ENCODE peak calls at places on chromosomes 7 and 10, in ten cellular contexts. One of them, this sample, is unnamed. For H3K36me3, the result is how much of the 10 kb centered on the place peaks cover.

GRCh38 chr7:69911337-69911736 is 313.1 kb downstream of the AUTS2 start:
- DNase-seq in OCI-LY7: peak
- DNase-seq in psoas muscle: no peak
- DNase-seq in body of pancreas: no peak
- DNase-seq in tibial nerve: no peak
- DNase-seq in lower lobe of right lung: no peak
- DNase-seq in heart left ventricle: no peak
- DNase-seq in left ventricle myocardium inferior: no peak
- DNase-seq in esophagus squamous epithelium: no peak
- DNase-seq in mesenchymal stem cell: no peak
- DNase-seq in this sample: no peak

GRCh38 chr10:87845624-87846377 is 17.5 kb downstream of the KLLN start:
- DNase-seq in OCI-LY7: no peak
- DNase-seq in psoas muscle: no peak
- DNase-seq in body of pancreas: no peak
- DNase-seq in tibial nerve: no peak
- DNase-seq in lower lobe of right lung: no peak
- DNase-seq in heart left ventricle: no peak
- DNase-seq in left ventricle myocardium inferior: no peak
- DNase-seq in esophagus squamous epithelium: no peak
- DNase-seq in mesenchymal stem cell: peak
- DNase-seq in this sample: no peak

GRCh38 chr7:43038229-43038628 is 74.2 kb upstream of the HECW1 start:
- DNase-seq in OCI-LY7: no peak
- DNase-seq in psoas muscle: no peak
- DNase-seq in body of pancreas: no peak
- DNase-seq in tibial nerve: no peak
- DNase-seq in lower lobe of right lung: no peak
- DNase-seq in heart left ventricle: no peak
- DNase-seq in left ventricle myocardium inferior: no peak
- DNase-seq in esophagus squamous epithelium: no peak
- DNase-seq in mesenchymal stem cell: peak
- DNase-seq in this sample: no peak

GRCh38 chr7:130990178-130990832 is 256.3 kb upstream of the KLF14 start:
- DNase-seq in OCI-LY7: no peak
- DNase-seq in psoas muscle: no peak
- DNase-seq in body of pancreas: no peak
- DNase-seq in tibial nerve: no peak
- DNase-seq in lower lobe of right lung: peak
- DNase-seq in heart left ventricle: no peak
- DNase-seq in left ventricle myocardium inferior: no peak
- DNase-seq in esophagus squamous epithelium: no peak
- DNase-seq in mesenchymal stem cell: no peak
- DNase-seq in this sample: peak

GRCh38 chr10:97483526-97483925 is 14.7 kb downstream of the MMS19 start:
- DNase-seq in OCI-LY7: no peak
- DNase-seq in psoas muscle: no peak
- DNase-seq in body of pancreas: no peak
- DNase-seq in tibial nerve: no peak
- DNase-seq in lower lobe of right lung: no peak
- DNase-seq in heart left ventricle: no peak
- DNase-seq in left ventricle myocardium inferior: no peak
- DNase-seq in esophagus squamous epithelium: no peak
- DNase-seq in mesenchymal stem cell: no peak
- DNase-seq in this sample: no peak

GRCh38 chr10:46307281-46308112 is 20.7 kb downstream of the ANTXRL start:
- DNase-seq in OCI-LY7: no peak
- DNase-seq in psoas muscle: no peak
- DNase-seq in body of pancreas: no peak
- DNase-seq in tibial nerve: no peak
- DNase-seq in lower lobe of right lung: no peak
- DNase-seq in heart left ventricle: peak
- DNase-seq in left ventricle myocardium inferior: no peak
- DNase-seq in esophagus squamous epithelium: no peak
- DNase-seq in mesenchymal stem cell: no peak
- DNase-seq in this sample: no peak

GRCh38 chr7:99693427-99694200 is 13.8 kb upstream of the CYP3A5 start:
- DNase-seq in OCI-LY7: no peak
- DNase-seq in psoas muscle: no peak
- DNase-seq in body of pancreas: peak
- DNase-seq in tibial nerve: no peak
- DNase-seq in lower lobe of right lung: peak
- DNase-seq in heart left ventricle: no peak
- DNase-seq in left ventricle myocardium inferior: no peak
- DNase-seq in esophagus squamous epithelium: no peak
- DNase-seq in mesenchymal stem cell: peak
- DNase-seq in this sample: peak

GRCh38 chr10:73874267-73875138 is at the start of gene CAMK2G:
- DNase-seq in OCI-LY7: peak
- DNase-seq in psoas muscle: peak
- DNase-seq in body of pancreas: peak
- DNase-seq in tibial nerve: peak
- DNase-seq in lower lobe of right lung: peak
- DNase-seq in heart left ventricle: peak
- DNase-seq in left ventricle myocardium inferior: peak
- DNase-seq in esophagus squamous epithelium: peak
- DNase-seq in mesenchymal stem cell: peak
- DNase-seq in this sample: peak

GRCh38 chr7:14698239-14698638 is 204.3 kb downstream of the DGKB start:
- DNase-seq in OCI-LY7: no peak
- DNase-seq in psoas muscle: no peak
- DNase-seq in body of pancreas: no peak
- DNase-seq in tibial nerve: no peak
- DNase-seq in lower lobe of right lung: no peak
- DNase-seq in heart left ventricle: no peak
- DNase-seq in left ventricle myocardium inferior: no peak
- DNase-seq in esophagus squamous epithelium: no peak
- DNase-seq in mesenchymal stem cell: peak
- DNase-seq in this sample: no peak

GRCh38 chr10:109875151-109875568 is 48.2 kb downstream of the XPNPEP1 start:
- DNase-seq in OCI-LY7: no peak
- DNase-seq in psoas muscle: no peak
- DNase-seq in body of pancreas: no peak
- DNase-seq in tibial nerve: no peak
- DNase-seq in lower lobe of right lung: no peak
- DNase-seq in heart left ventricle: no peak
- DNase-seq in left ventricle myocardium inferior: no peak
- DNase-seq in esophagus squamous epithelium: no peak
- DNase-seq in mesenchymal stem cell: no peak
- DNase-seq in this sample: no peak
- H3K36me3 ChIP-seq in OCI-LY7: half or more
- H3K36me3 ChIP-seq in psoas muscle: under half
- H3K36me3 ChIP-seq in body of pancreas: under half
- H3K36me3 ChIP-seq in tibial nerve: under half
- H3K36me3 ChIP-seq in lower lobe of right lung: half or more
- H3K36me3 ChIP-seq in heart left ventricle: half or more
- H3K36me3 ChIP-seq in left ventricle myocardium inferior: half or more
- H3K36me3 ChIP-seq in esophagus squamous epithelium: under half
- H3K36me3 ChIP-seq in mesenchymal stem cell: under half
- H3K36me3 ChIP-seq in this sample: under half

DNA sequence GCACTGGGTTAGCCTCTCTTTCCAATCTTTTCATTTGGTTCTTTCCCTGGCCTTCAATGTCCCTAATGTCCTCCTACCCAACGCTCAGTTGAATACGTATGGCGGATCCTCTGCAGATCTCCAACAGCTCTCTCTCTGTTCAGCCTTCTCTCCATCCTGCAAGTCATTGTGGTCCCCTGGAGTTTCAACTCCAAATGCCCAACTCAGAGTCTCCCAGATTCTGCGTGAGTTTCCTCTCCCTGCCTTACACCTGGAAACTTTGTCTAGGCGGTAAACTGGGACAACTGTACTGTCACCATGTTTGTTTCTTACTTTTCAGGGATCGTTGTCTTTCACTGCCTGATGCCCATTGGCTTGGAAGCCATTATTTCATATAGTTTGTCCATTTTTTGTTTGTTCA is 273.1 kb downstream of the TNS3 start:
- DNase-seq in OCI-LY7: no peak
- DNase-seq in psoas muscle: no peak
- DNase-seq in body of pancreas: no peak
- DNase-seq in tibial nerve: no peak
- DNase-seq in lower lobe of right lung: no peak
- DNase-seq in heart left ventricle: no peak
- DNase-seq in left ventricle myocardium inferior: no peak
- DNase-seq in esophagus squamous epithelium: no peak
- DNase-seq in mesenchymal stem cell: no peak
- DNase-seq in this sample: no peak
- H3K36me3 ChIP-seq in OCI-LY7: under half
- H3K36me3 ChIP-seq in psoas muscle: under half
- H3K36me3 ChIP-seq in body of pancreas: under half
- H3K36me3 ChIP-seq in tibial nerve: under half
- H3K36me3 ChIP-seq in lower lobe of right lung: under half
- H3K36me3 ChIP-seq in heart left ventricle: under half
- H3K36me3 ChIP-seq in left ventricle myocardium inferior: under half
- H3K36me3 ChIP-seq in esophagus squamous epithelium: under half
- H3K36me3 ChIP-seq in mesenchymal stem cell: under half
- H3K36me3 ChIP-seq in this sample: under half

GRCh38 chr10:100359030-100359432 is 12.0 kb downstream of the SCD start:
- DNase-seq in OCI-LY7: no peak
- DNase-seq in psoas muscle: no peak
- DNase-seq in body of pancreas: no peak
- DNase-seq in tibial nerve: no peak
- DNase-seq in lower lobe of right lung: no peak
- DNase-seq in heart left ventricle: no peak
- DNase-seq in left ventricle myocardium inferior: no peak
- DNase-seq in esophagus squamous epithelium: no peak
- DNase-seq in mesenchymal stem cell: no peak
- DNase-seq in this sample: peak

GRCh38 chr10:100357073-100357858 is 10.2 kb downstream of the SCD start:
- DNase-seq in OCI-LY7: no peak
- DNase-seq in psoas muscle: no peak
- DNase-seq in body of pancreas: no peak
- DNase-seq in tibial nerve: no peak
- DNase-seq in lower lobe of right lung: no peak
- DNase-seq in heart left ventricle: no peak
- DNase-seq in left ventricle myocardium inferior: no peak
- DNase-seq in esophagus squamous epithelium: no peak
- DNase-seq in mesenchymal stem cell: no peak
- DNase-seq in this sample: no peak

GRCh38 chr10:100355069-100355468 is 8.0 kb downstream of the SCD start:
- DNase-seq in OCI-LY7: no peak
- DNase-seq in psoas muscle: no peak
- DNase-seq in body of pancreas: no peak
- DNase-seq in tibial nerve: no peak
- DNase-seq in lower lobe of right lung: no peak
- DNase-seq in heart left ventricle: no peak
- DNase-seq in left ventricle myocardium inferior: no peak
- DNase-seq in esophagus squamous epithelium: no peak
- DNase-seq in mesenchymal stem cell: no peak
- DNase-seq in this sample: peak

GRCh38 chr10:100353770-100354485 is 6.9 kb downstream of the SCD start:
- DNase-seq in OCI-LY7: no peak
- DNase-seq in psoas muscle: no peak
- DNase-seq in body of pancreas: no peak
- DNase-seq in tibial nerve: no peak
- DNase-seq in lower lobe of right lung: no peak
- DNase-seq in heart left ventricle: no peak
- DNase-seq in left ventricle myocardium inferior: no peak
- DNase-seq in esophagus squamous epithelium: no peak
- DNase-seq in mesenchymal stem cell: no peak
- DNase-seq in this sample: no peak

GRCh38 chr10:100356067-100357017 is 9.3 kb downstream of the SCD start:
- DNase-seq in OCI-LY7: no peak
- DNase-seq in psoas muscle: no peak
- DNase-seq in body of pancreas: no peak
- DNase-seq in tibial nerve: no peak
- DNase-seq in lower lobe of right lung: no peak
- DNase-seq in heart left ventricle: no peak
- DNase-seq in left ventricle myocardium inferior: no peak
- DNase-seq in esophagus squamous epithelium: no peak
- DNase-seq in mesenchymal stem cell: no peak
- DNase-seq in this sample: no peak
- H3K36me3 ChIP-seq in OCI-LY7: half or more
- H3K36me3 ChIP-seq in psoas muscle: under half
- H3K36me3 ChIP-seq in body of pancreas: under half
- H3K36me3 ChIP-seq in tibial nerve: under half
- H3K36me3 ChIP-seq in lower lobe of right lung: half or more
- H3K36me3 ChIP-seq in heart left ventricle: under half
- H3K36me3 ChIP-seq in left ventricle myocardium inferior: under half
- H3K36me3 ChIP-seq in esophagus squamous epithelium: under half
- H3K36me3 ChIP-seq in mesenchymal stem cell: under half
- H3K36me3 ChIP-seq in this sample: under half

GRCh38 chr7:96235281-96235680 is 86.6 kb downstream of the SLC25A13 start:
- DNase-seq in OCI-LY7: no peak
- DNase-seq in psoas muscle: no peak
- DNase-seq in body of pancreas: no peak
- DNase-seq in tibial nerve: no peak
- DNase-seq in lower lobe of right lung: no peak
- DNase-seq in heart left ventricle: no peak
- DNase-seq in left ventricle myocardium inferior: no peak
- DNase-seq in esophagus squamous epithelium: no peak
- DNase-seq in mesenchymal stem cell: no peak
- DNase-seq in this sample: no peak

GRCh38 chr7:96233528-96234154 is 88.3 kb downstream of the SLC25A13 start:
- DNase-seq in OCI-LY7: no peak
- DNase-seq in psoas muscle: no peak
- DNase-seq in body of pancreas: no peak
- DNase-seq in tibial nerve: no peak
- DNase-seq in lower lobe of right lung: no peak
- DNase-seq in heart left ventricle: no peak
- DNase-seq in left ventricle myocardium inferior: no peak
- DNase-seq in esophagus squamous epithelium: no peak
- DNase-seq in mesenchymal stem cell: peak
- DNase-seq in this sample: no peak

GRCh38 chr7:96236198-96237039 is 85.5 kb downstream of the SLC25A13 start:
- DNase-seq in OCI-LY7: no peak
- DNase-seq in psoas muscle: peak
- DNase-seq in body of pancreas: peak
- DNase-seq in tibial nerve: no peak
- DNase-seq in lower lobe of right lung: no peak
- DNase-seq in heart left ventricle: peak
- DNase-seq in left ventricle myocardium inferior: peak
- DNase-seq in esophagus squamous epithelium: no peak
- DNase-seq in mesenchymal stem cell: peak
- DNase-seq in this sample: no peak

GRCh38 chr7:96237040-96237439 is 84.9 kb downstream of the SLC25A13 start:
- DNase-seq in OCI-LY7: no peak
- DNase-seq in psoas muscle: no peak
- DNase-seq in body of pancreas: no peak
- DNase-seq in tibial nerve: no peak
- DNase-seq in lower lobe of right lung: no peak
- DNase-seq in heart left ventricle: no peak
- DNase-seq in left ventricle myocardium inferior: no peak
- DNase-seq in esophagus squamous epithelium: no peak
- DNase-seq in mesenchymal stem cell: no peak
- DNase-seq in this sample: no peak

GRCh38 chr7:96233084-96233483 is 88.8 kb downstream of the SLC25A13 start:
- DNase-seq in OCI-LY7: no peak
- DNase-seq in psoas muscle: no peak
- DNase-seq in body of pancreas: no peak
- DNase-seq in tibial nerve: no peak
- DNase-seq in lower lobe of right lung: no peak
- DNase-seq in heart left ventricle: no peak
- DNase-seq in left ventricle myocardium inferior: no peak
- DNase-seq in esophagus squamous epithelium: no peak
- DNase-seq in mesenchymal stem cell: no peak
- DNase-seq in this sample: no peak
- H3K36me3 ChIP-seq in OCI-LY7: under half
- H3K36me3 ChIP-seq in psoas muscle: under half
- H3K36me3 ChIP-seq in body of pancreas: under half
- H3K36me3 ChIP-seq in tibial nerve: under half
- H3K36me3 ChIP-seq in lower lobe of right lung: under half
- H3K36me3 ChIP-seq in heart left ventricle: under half
- H3K36me3 ChIP-seq in left ventricle myocardium inferior: under half
- H3K36me3 ChIP-seq in esophagus squamous epithelium: under half
- H3K36me3 ChIP-seq in mesenchymal stem cell: under half
- H3K36me3 ChIP-seq in this sample: under half

GRCh38 chr10:93671042-93671441 is 31.4 kb downstream of the FRA10AC1 start:
- DNase-seq in OCI-LY7: no peak
- DNase-seq in psoas muscle: no peak
- DNase-seq in body of pancreas: no peak
- DNase-seq in tibial nerve: no peak
- DNase-seq in lower lobe of right lung: no peak
- DNase-seq in heart left ventricle: no peak
- DNase-seq in left ventricle myocardium inferior: no peak
- DNase-seq in esophagus squamous epithelium: no peak
- DNase-seq in mesenchymal stem cell: peak
- DNase-seq in this sample: no peak
- H3K36me3 ChIP-seq in OCI-LY7: half or more
- H3K36me3 ChIP-seq in psoas muscle: under half
- H3K36me3 ChIP-seq in body of pancreas: under half
- H3K36me3 ChIP-seq in tibial nerve: under half
- H3K36me3 ChIP-seq in lower lobe of right lung: half or more
- H3K36me3 ChIP-seq in heart left ventricle: half or more
- H3K36me3 ChIP-seq in left ventricle myocardium inferior: half or more
- H3K36me3 ChIP-seq in esophagus squamous epithelium: under half
- H3K36me3 ChIP-seq in mesenchymal stem cell: under half
- H3K36me3 ChIP-seq in this sample: under half

This sample was measured in small intestine.